ENCODE peak calls at places on chromosomes 7 and 10, in ten cellular contexts. P is H9, K is neural progenitor cell, Z is A549, H is left ventricle myocardium inferior, V is OCI-LY7, S is HepG2, L is ovary, R is GM23338, U is hepatocyte. A is an unnamed sample.
A peak's percentile ranks its signal among the peaks of the same experiment; 100 is the strongest.

GRCh38 chr10:69869291-69869841 is 67.7 kb downstream of the COL13A1 start:
- DNase-seq in U (no peak), V (no peak), P (no peak), S (no peak), L (no peak), R (no peak), Z (no peak), H (no peak), K (no peak), A (no peak)

GRCh38 chr7:23196306-23196705 is 14.5 kb downstream of the NUP42 start:
- DNase-seq in H (no peak), U (no peak), L (no peak), K (no peak), Z (no peak), R (no peak), P (no peak), V (no peak), S (no peak), A (no peak)

GRCh38 chr7:36896956-36897594 is 172.8 kb upstream of the AOAH start:
- DNase-seq in K (no peak), V (no peak), R (no peak), Z (no peak), S (no peak), P (no peak), L (no peak), U (peak; percentile 34), H (no peak), A (no peak)

GRCh38 chr7:66627876-66628360 is 763 bp upstream of the KCTD7 start:
- DNase-seq in P (no peak), K (no peak), V (no peak), Z (no peak), L (no peak), H (no peak), S (peak; percentile 34), U (no peak), R (no peak), A (no peak)

GRCh38 chr7:105336009-105336408 is 52.7 kb downstream of the SRPK2 start:
- DNase-seq in Z (no peak), V (peak; percentile 10), P (no peak), L (no peak), U (no peak), H (no peak), S (no peak), R (no peak), K (no peak), A (no peak)

GRCh38 chr10:129905553-129905952 is 58.5 kb downstream of the EBF3 start:
- DNase-seq in P (no peak), K (no peak), R (no peak), V (no peak), Z (no peak), L (no peak), U (no peak), S (no peak), H (no peak), A (no peak)

GRCh38 chr7:137025469-137026175 is 157.2 kb downstream of the CHRM2 start:
- DNase-seq in Z (no peak), H (no peak), V (no peak), R (no peak), S (no peak), K (no peak), U (no peak), L (no peak), P (no peak), A (no peak)

GRCh38 chr7:45646207-45646821 is 72.1 kb downstream of the ADCY1 start:
- DNase-seq in Z (no peak), H (no peak), R (no peak), P (no peak), S (no peak), U (no peak), V (no peak), L (no peak), K (no peak), A (peak; percentile 19)

GRCh38 chr10:79158402-79159097 is 89.8 kb downstream of the ZMIZ1 start:
- DNase-seq in R (peak; percentile 50), U (no peak), V (no peak), H (no peak), K (no peak), Z (no peak), S (no peak), L (no peak), P (no peak), A (peak; percentile 78)

GRCh38 chr7:139777948-139778841 is at the start of gene HIPK2:
- DNase-seq in K (peak; percentile 94), V (peak; percentile 80), L (peak; percentile 84), H (peak; percentile 84), R (peak; percentile 80), P (peak; percentile 65), Z (peak; percentile 76), U (peak; percentile 91), S (peak; percentile 56), A (peak; percentile 87)

GRCh38 chr10:480928-481551 is 208.4 kb downstream of the DIP2C start:
- DNase-seq in L (no peak), V (no peak), R (no peak), K (no peak), Z (no peak), H (no peak), U (peak; percentile 34), P (peak; percentile 11), S (no peak), A (peak; percentile 39)

GRCh38 chr7:79820387-79820786 is 314.2 kb upstream of the GNAI1 start:
- DNase-seq in R (peak; percentile 6), U (peak; percentile 70), P (no peak), S (no peak), L (peak; percentile 65), V (no peak), K (peak; percentile 43), H (peak; percentile 55), Z (no peak), A (no peak)

GRCh38 chr7:139482662-139483466 is 609 bp downstream of the KLRG2 start:
- DNase-seq in Z (no peak), U (peak; percentile 41), R (peak; percentile 73), S (no peak), K (peak; percentile 70), P (peak; percentile 53), L (no peak), V (no peak), H (no peak), A (peak; percentile 86)

GRCh38 chr10:75612904-75613684 is 181.7 kb downstream of the LRMDA start:
- DNase-seq in H (no peak), V (no peak), K (no peak), Z (no peak), L (peak; percentile 30), S (no peak), U (peak; percentile 27), P (no peak), R (no peak), A (no peak)

GRCh38 chr10:78981970-78982281 is 86.8 kb upstream of the ZMIZ1 start:
- DNase-seq in K (no peak), Z (no peak), P (peak; percentile 54), U (no peak), S (peak; percentile 46), L (no peak), V (no peak), R (no peak), H (peak; percentile 71), A (peak; percentile 80)

GRCh38 chr10:104614245-104614831 is 26.8 kb upstream of the SORCS3 start:
- DNase-seq in U (peak; percentile 17), V (peak; percentile 20), P (peak; percentile 55), L (no peak), K (peak; percentile 36), Z (peak; percentile 28), S (peak; percentile 17), H (no peak), R (peak; percentile 71), A (peak; percentile 87)

GRCh38 chr10:75461672-75462649 is 30.5 kb downstream of the LRMDA start:
- DNase-seq in L (no peak), K (no peak), Z (no peak), P (peak; percentile 47), H (no peak), R (peak; percentile 41), U (no peak), V (no peak), S (no peak), A (peak; percentile 64)

GRCh38 chr7:51067757-51068156 is 248.9 kb downstream of the COBL start:
- DNase-seq in U (peak; percentile 80), Z (peak; percentile 67), R (peak; percentile 93), H (peak; percentile 41), S (peak; percentile 53), K (peak; percentile 83), L (peak; percentile 34), P (peak; percentile 74), V (peak; percentile 29), A (peak; percentile 92)

DNA sequence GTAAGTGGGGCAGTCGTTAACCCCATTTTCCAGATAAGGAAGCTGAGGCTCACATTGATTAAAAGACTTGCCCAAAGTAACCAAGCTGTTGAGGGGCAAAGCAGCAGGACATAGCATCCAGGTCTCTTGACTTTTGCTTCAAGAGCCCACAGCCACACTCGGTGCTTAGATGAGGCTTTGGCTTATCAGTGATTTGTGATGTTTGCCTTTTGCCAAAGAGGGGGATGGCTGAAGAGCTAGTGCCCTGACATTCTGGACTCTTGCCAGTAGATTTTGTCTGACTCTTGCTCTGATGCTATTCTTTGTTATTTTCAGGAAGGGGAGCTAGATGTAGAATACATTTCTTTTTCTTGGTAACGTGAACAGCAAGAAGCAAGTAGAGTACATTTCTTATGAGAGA is 180.2 kb upstream of the BMPER start:
- DNase-seq in V (no peak), H (no peak), L (no peak), K (no peak), U (no peak), P (no peak), S (no peak), R (no peak), Z (no peak), A (peak; percentile 49)
- H3K4me1 ChIP-seq in V (no peaks in the 10 kb centered on the region), H (peaks cover 23% of the 10 kb centered on the region), L (no peaks in the 10 kb centered on the region), K (peaks cover 22% of the 10 kb centered on the region), U (peaks cover 17% of the 10 kb centered on the region), P (peaks cover 3% of the 10 kb centered on the region), S (peaks cover 25% of the 10 kb centered on the region), R (peaks cover 15% of the 10 kb centered on the region), Z (peaks cover 23% of the 10 kb centered on the region), A (peaks cover 42% of the 10 kb centered on the region)

GRCh38 chr10:5617521-5617920 is 48.9 kb downstream of the ASB13 start:
- DNase-seq in R (no peak), H (no peak), L (no peak), U (no peak), V (no peak), P (no peak), K (no peak), Z (no peak), S (no peak), A (no peak)
- H3K4me1 ChIP-seq in R (no peaks in the 10 kb centered on the region), H (peaks cover 20% of the 10 kb centered on the region), L (peaks cover 36% of the 10 kb centered on the region), U (peaks cover 34% of the 10 kb centered on the region), V (no peaks in the 10 kb centered on the region), P (no peaks in the 10 kb centered on the region), K (peaks cover 5% of the 10 kb centered on the region), Z (peaks cover 41% of the 10 kb centered on the region), S (peaks cover 73% of the 10 kb centered on the region), A (no peaks in the 10 kb centered on the region)

DNA sequence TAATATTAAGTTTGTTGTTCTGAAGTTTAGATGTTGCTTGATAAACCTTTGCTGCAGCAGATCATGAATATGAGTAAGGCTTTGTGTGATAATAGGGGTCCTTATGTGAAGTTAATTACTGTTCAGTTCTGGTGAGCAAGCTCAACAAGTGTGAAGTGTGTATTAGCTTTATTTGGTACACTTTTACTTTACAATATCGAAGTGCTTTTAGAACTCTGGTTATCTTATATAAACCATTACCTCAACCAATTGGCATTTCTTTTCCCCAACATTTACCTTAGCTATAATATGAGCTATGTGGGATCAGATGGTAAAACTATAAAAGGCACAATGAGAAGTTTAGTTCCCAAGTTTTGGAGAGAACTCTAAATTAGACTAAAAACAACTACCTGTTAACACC is 127.6 kb downstream of the LCOR start:
- DNase-seq in P (no peak), Z (no peak), L (no peak), H (no peak), S (no peak), U (no peak), V (no peak), R (no peak), K (no peak), A (no peak)
- H3K4me1 ChIP-seq in P (no peaks in the 10 kb centered on the region), Z (no peaks in the 10 kb centered on the region), L (no peaks in the 10 kb centered on the region), H (peaks cover 24% of the 10 kb centered on the region), S (peaks cover 22% of the 10 kb centered on the region), U (no peaks in the 10 kb centered on the region), V (no peaks in the 10 kb centered on the region), R (no peaks in the 10 kb centered on the region), K (no peaks in the 10 kb centered on the region), A (no peaks in the 10 kb centered on the region)

GRCh38 chr7:47329320-47329926 is 252.5 kb downstream of the TNS3 start:
- DNase-seq in P (no peak), U (no peak), K (no peak), S (no peak), H (peak; percentile 40), R (no peak), V (no peak), Z (no peak), L (no peak), A (no peak)
- H3K4me1 ChIP-seq in P (peaks cover 18% of the 10 kb centered on the region), U (peaks cover 54% of the 10 kb centered on the region), K (peaks cover 46% of the 10 kb centered on the region), S (peaks cover 10% of the 10 kb centered on the region), H (peaks cover 98% of the 10 kb centered on the region), R (peaks cover 49% of the 10 kb centered on the region), V (no peaks in the 10 kb centered on the region), Z (peaks cover 27% of the 10 kb centered on the region), L (peaks cover 29% of the 10 kb centered on the region), A (peaks cover 17% of the 10 kb centered on the region)

A was measured in endodermal cell.